ENCODE peak calls at places on chromosome 21, in ten cellular contexts. P is NCI-H1092; Y is MCF 10A; W is amniotic stem cell; X is kidney glomerular epithelial cell; O is NCI-H2107; F is GM10248; K is NCI-H2029 treated with DMSO at 0.1 percent for 48 hours; H is stimulated activated effector memory CD8-positive, alpha-beta T cell treated with anti-CD3 and anti-CD28 coated beads, Interleukin-12 subunit alpha, Interleukin-12 subunit beta, amount 100 ng/mL, for 72 hours; B is upper lobe of right lung. T is an unnamed sample.

GRCh38 chr21:42839271-42840231 is 39.8 kb downstream of the WDR4 start:
- DNase-seq in X (no peak), F (peak), O (no peak), Y (no peak), W (no peak), H (no peak), B (peak), K (no peak), P (no peak), T (no peak)

GRCh38 chr21:16330340-16331319 is 600.8 kb downstream of the USP25 start:
- DNase-seq in O (peak), B (no peak), H (no peak), K (peak), X (peak), W (peak), Y (peak), F (peak), P (peak), T (peak)

GRCh38 chr21:35635261-35635660 is 425.1 kb downstream of the SETD4 start:
- DNase-seq in W (peak), O (no peak), P (no peak), H (no peak), B (no peak), F (no peak), K (no peak), X (peak), Y (peak), T (no peak)

GRCh38 chr21:23743821-23744220 is 1863.5 kb downstream of the MRPL39 start:
- DNase-seq in K (no peak), O (no peak), Y (peak), F (no peak), X (no peak), H (no peak), W (no peak), P (no peak), B (no peak), T (no peak)

GRCh38 chr21:42021751-42022430 is 11.7 kb upstream of the ZBTB21 start:
- DNase-seq in X (no peak), O (peak), W (no peak), K (no peak), Y (no peak), P (peak), B (no peak), F (no peak), H (no peak), T (no peak)

GRCh38 chr21:43910460-43910859 is 45.4 kb downstream of the AGPAT3 start:
- DNase-seq in O (no peak), W (no peak), Y (no peak), P (no peak), B (no peak), K (no peak), H (no peak), X (peak), F (no peak), T (no peak)

GRCh38 chr21:17783003-17783402 is 36.2 kb downstream of the C21orf91 start:
- DNase-seq in Y (no peak), O (no peak), X (no peak), W (no peak), H (no peak), F (no peak), B (no peak), K (no peak), P (no peak), T (no peak)

GRCh38 chr21:41957991-41958766 is 4.4 kb upstream of the C2CD2 start:
- DNase-seq in B (no peak), O (peak), P (peak), K (peak), W (peak), Y (peak), F (no peak), H (no peak), X (no peak), T (peak)

GRCh38 chr21:38925923-38926322 is 120.2 kb downstream of the ETS2 start:
- DNase-seq in H (no peak), O (no peak), B (peak), F (no peak), X (peak), Y (peak), W (peak), P (no peak), K (no peak), T (peak)

GRCh38 chr21:41247561-41247968 is 69.0 kb upstream of the FAM3B start:
- DNase-seq in K (peak), H (no peak), O (no peak), B (no peak), P (peak), W (no peak), X (no peak), F (no peak), Y (no peak), T (no peak)

GRCh38 chr21:35324372-35325220 is 275.5 kb upstream of the RUNX1 start:
- DNase-seq in W (peak), F (no peak), Y (no peak), P (no peak), K (no peak), B (no peak), H (no peak), X (peak), O (no peak), T (no peak)

GRCh38 chr21:7951854-7952519 is 2569.4 kb upstream of the TPTE start:
- DNase-seq in O (no peak), F (no peak), B (no peak), P (no peak), H (no peak), W (no peak), Y (no peak), X (no peak), K (no peak), T (no peak)

GRCh38 chr21:44426663-44427191 is 28.6 kb upstream of the LRRC3 start:
- DNase-seq in B (peak), F (no peak), O (no peak), P (no peak), H (no peak), Y (no peak), W (no peak), K (no peak), X (no peak), T (no peak)

GRCh38 chr21:32463889-32464300 is 51.4 kb downstream of the EVA1C start:
- DNase-seq in O (no peak), P (no peak), X (peak), H (no peak), W (peak), B (no peak), K (no peak), F (no peak), Y (peak), T (no peak)

GRCh38 chr21:37658121-37658993 is 257.9 kb downstream of the KCNJ6 start:
- DNase-seq in P (no peak), W (no peak), O (no peak), F (no peak), X (no peak), K (no peak), B (no peak), Y (no peak), H (no peak), T (no peak)

GRCh38 chr21:45573452-45574035 is 31.3 kb upstream of the SLC19A1 start:
- DNase-seq in P (no peak), W (no peak), F (no peak), H (no peak), Y (no peak), K (no peak), X (no peak), B (peak), O (no peak), T (no peak)

GRCh38 chr21:45291613-45292398 is 4.1 kb upstream of the POFUT2 start:
- DNase-seq in W (no peak), O (no peak), H (no peak), F (no peak), K (no peak), Y (no peak), X (no peak), B (peak), P (no peak), T (no peak)

GRCh38 chr21:42250422-42251403 is 31.8 kb downstream of the ABCG1 start:
- DNase-seq in X (no peak), K (no peak), Y (no peak), P (no peak), W (no peak), H (no peak), F (no peak), O (no peak), B (no peak), T (peak)

GRCh38 chr21:35559128-35559831 is 501.0 kb downstream of the SETD4 start:
- DNase-seq in B (no peak), F (no peak), O (no peak), P (no peak), X (no peak), H (no peak), W (peak), Y (peak), K (no peak), T (no peak)

GRCh38 chr21:45256021-45256911 is 31.4 kb downstream of the POFUT2 start:
- DNase-seq in H (peak), F (no peak), X (no peak), O (peak), Y (no peak), K (no peak), B (no peak), P (no peak), W (no peak), T (no peak)

GRCh38 chr21:31236528-31236927 is 107.5 kb downstream of the TIAM1 start:
- DNase-seq in W (no peak), H (no peak), X (no peak), K (no peak), P (no peak), O (no peak), F (no peak), B (no peak), Y (no peak), T (no peak)

GRCh38 chr21:41578083-41578482 is 70.1 kb upstream of the TMPRSS2 start:
- DNase-seq in K (no peak), W (no peak), O (no peak), X (no peak), P (no peak), Y (no peak), F (no peak), H (no peak), B (no peak), T (no peak)

GRCh38 chr21:46111193-46111571 is 13.3 kb downstream of the COL6A2 start:
- DNase-seq in H (no peak), P (no peak), X (no peak), Y (no peak), K (no peak), O (no peak), W (no peak), F (no peak), B (peak), T (no peak)

GRCh38 chr21:29487154-29487553 is 188.4 kb downstream of the BACH1 start:
- DNase-seq in P (no peak), W (no peak), K (no peak), X (no peak), F (no peak), Y (no peak), H (no peak), B (no peak), O (no peak), T (no peak)

GRCh38 chr21:18545908-18546307 is 142.3 kb upstream of the TMPRSS15 start:
- DNase-seq in B (no peak), Y (peak), P (no peak), W (no peak), F (no peak), O (no peak), H (no peak), X (no peak), K (no peak), T (no peak)

T was measured in RPMI8226.